ENCODE peak calls at places on chromosomes 2 and 18, in four cellular contexts. One of them, this sample, is unnamed.

GRCh38 chr18:58101291-58101706 is 57.3 kb downstream of the NEDD4L start:
- DNase-seq in cardiac fibroblast: no peak
- DNase-seq in A549: no peak
- DNase-seq in body of pancreas: no peak
- DNase-seq in this sample: no peak

GRCh38 chr18:57906852-57907251 is 103.7 kb upstream of the ATP8B1 start:
- DNase-seq in cardiac fibroblast: no peak
- DNase-seq in A549: peak
- DNase-seq in body of pancreas: no peak
- DNase-seq in this sample: no peak

GRCh38 chr18:77071711-77072292 is 60.8 kb downstream of the MBP start:
- DNase-seq in cardiac fibroblast: peak
- DNase-seq in A549: peak
- DNase-seq in body of pancreas: peak
- DNase-seq in this sample: peak

GRCh38 chr2:98469862-98470544 is 25.3 kb downstream of the INPP4A start:
- DNase-seq in cardiac fibroblast: no peak
- DNase-seq in A549: no peak
- DNase-seq in body of pancreas: no peak
- DNase-seq in this sample: no peak

GRCh38 chr2:177818412-177818811 is 254.2 kb downstream of the PDE11A start:
- DNase-seq in cardiac fibroblast: no peak
- DNase-seq in A549: no peak
- DNase-seq in body of pancreas: no peak
- DNase-seq in this sample: no peak

GRCh38 chr18:23994361-23994902 is 20.1 kb upstream of the TTC39C start:
- DNase-seq in cardiac fibroblast: peak
- DNase-seq in A549: no peak
- DNase-seq in body of pancreas: peak
- DNase-seq in this sample: peak

GRCh38 chr2:101817488-101817887 is 120.0 kb downstream of the MAP4K4 start:
- DNase-seq in cardiac fibroblast: no peak
- DNase-seq in A549: no peak
- DNase-seq in body of pancreas: no peak
- DNase-seq in this sample: no peak

GRCh38 chr2:159797468-159798375 is at the start of gene CD302:
- DNase-seq in cardiac fibroblast: peak
- DNase-seq in A549: peak
- DNase-seq in body of pancreas: peak
- DNase-seq in this sample: peak

GRCh38 chr2:135226961-135227360 is 174.9 kb downstream of the RAB3GAP1 start:
- DNase-seq in cardiac fibroblast: no peak
- DNase-seq in A549: no peak
- DNase-seq in body of pancreas: no peak
- DNase-seq in this sample: no peak

GRCh38 chr18:48609820-48610815 is 71.3 kb downstream of the CTIF start:
- DNase-seq in cardiac fibroblast: no peak
- DNase-seq in A549: no peak
- DNase-seq in body of pancreas: no peak
- DNase-seq in this sample: no peak

GRCh38 chr2:183093857-183094657 is 15.5 kb downstream of the DUSP19 start:
- DNase-seq in cardiac fibroblast: peak
- DNase-seq in A549: no peak
- DNase-seq in body of pancreas: no peak
- DNase-seq in this sample: peak

GRCh38 chr2:88959480-88960204 is 268.2 kb downstream of the RPIA start:
- DNase-seq in cardiac fibroblast: peak
- DNase-seq in A549: no peak
- DNase-seq in body of pancreas: no peak
- DNase-seq in this sample: peak

GRCh38 chr2:208595386-208596275 is 189.0 kb downstream of the PTH2R start:
- DNase-seq in cardiac fibroblast: no peak
- DNase-seq in A549: peak
- DNase-seq in body of pancreas: no peak
- DNase-seq in this sample: no peak

This sample was measured in dermis blood vessel endothelial cell.